ENCODE peak calls at places on chromosomes 7 and 10, in five cellular contexts. One of them, this sample, is unnamed.

GRCh38 chr7:33087356-33087755 is 21.8 kb downstream of the RP9 start:
- DNase-seq in hippocampal formation: no peak
- DNase-seq in cardiac septum: no peak
- DNase-seq in neural crest cell: no peak
- DNase-seq in NCI-H1092 treated with DMSO at 0.1 percent for 48 hours: no peak
- DNase-seq in this sample: no peak

GRCh38 chr7:71521506-71521905 is 389.6 kb downstream of the GALNT17 start:
- DNase-seq in hippocampal formation: no peak
- DNase-seq in neural crest cell: no peak
- DNase-seq in NCI-H1092 treated with DMSO at 0.1 percent for 48 hours: no peak
- DNase-seq in cardiac septum: no peak
- DNase-seq in this sample: no peak

GRCh38 chr10:99983280-99983988 is 26.3 kb downstream of the DNMBP start:
- DNase-seq in cardiac septum: no peak
- DNase-seq in NCI-H1092 treated with DMSO at 0.1 percent for 48 hours: no peak
- DNase-seq in hippocampal formation: no peak
- DNase-seq in neural crest cell: no peak
- DNase-seq in this sample: no peak

GRCh38 chr7:16409777-16410176 is 11.6 kb downstream of the CRPPA start:
- DNase-seq in NCI-H1092 treated with DMSO at 0.1 percent for 48 hours: no peak
- DNase-seq in hippocampal formation: peak; percentile 62
- DNase-seq in neural crest cell: no peak
- DNase-seq in cardiac septum: no peak
- DNase-seq in this sample: no peak

GRCh38 chr7:148662646-148663045 is 36.1 kb upstream of the CUL1 start:
- DNase-seq in cardiac septum: no peak
- DNase-seq in neural crest cell: no peak
- DNase-seq in NCI-H1092 treated with DMSO at 0.1 percent for 48 hours: no peak
- DNase-seq in hippocampal formation: no peak
- DNase-seq in this sample: no peak

GRCh38 chr7:120272261-120272895 is 597 bp upstream of the KCND2 start:
- DNase-seq in NCI-H1092 treated with DMSO at 0.1 percent for 48 hours: peak; percentile 81
- DNase-seq in neural crest cell: no peak
- DNase-seq in cardiac septum: no peak
- DNase-seq in hippocampal formation: peak; percentile 46
- DNase-seq in this sample: no peak

GRCh38 chr10:79342811-79343541 is 4.3 kb upstream of the PPIF start:
- DNase-seq in neural crest cell: no peak
- DNase-seq in cardiac septum: no peak
- DNase-seq in hippocampal formation: no peak
- DNase-seq in NCI-H1092 treated with DMSO at 0.1 percent for 48 hours: no peak
- DNase-seq in this sample: no peak

GRCh38 chr7:108004220-108005142 is 1.5 kb upstream of the LAMB1 start:
- DNase-seq in hippocampal formation: no peak
- DNase-seq in NCI-H1092 treated with DMSO at 0.1 percent for 48 hours: no peak
- DNase-seq in neural crest cell: no peak
- DNase-seq in cardiac septum: no peak
- DNase-seq in this sample: no peak

This sample was measured in non-pigmented ciliary epithelial cell.